ENCODE peak calls at places on chromosomes 12 and 14, in nine cellular contexts. O is psoas muscle, S is WTC11, F is A172, P is skeletal muscle cell, J is hypothalamus, A is HEK293T, V is AG08395, K is Calu3. N is an unnamed sample.

GRCh38 chr12:57905812-57906475 is 35.4 kb upstream of the ATP23 start:
- DNase-seq in O (no peak), S (no peak), F (no peak), P (no peak), J (no peak), A (no peak), V (no peak), K (no peak), N (no peak)

GRCh38 chr14:104746951-104747481 is 5.9 kb upstream of the SIVA1 start:
- DNase-seq in O (peak), S (no peak), F (no peak), P (no peak), J (no peak), A (no peak), V (no peak), K (no peak), N (no peak)

GRCh38 chr14:52068741-52069616 is at the start of gene NID2:
- DNase-seq in O (peak), S (peak), F (no peak), P (peak), J (no peak), A (peak), V (peak), K (peak), N (peak)

GRCh38 chr12:38983117-38983571 is 77.8 kb upstream of the CPNE8 start:
- DNase-seq in O (no peak), S (no peak), F (peak), P (no peak), J (no peak), A (no peak), V (no peak), K (no peak), N (no peak)

GRCh38 chr14:86570371-86570770 is 1040.4 kb downstream of the FLRT2 start:
- DNase-seq in O (no peak), S (no peak), F (no peak), P (no peak), J (no peak), A (no peak), V (no peak), K (no peak), N (no peak)

GRCh38 chr12:56454557-56454956 is at the start of gene MIP:
- DNase-seq in O (no peak), S (no peak), F (no peak), P (no peak), J (no peak), A (no peak), V (no peak), K (no peak), N (no peak)

GRCh38 chr12:122866379-122866778 is 29.5 kb downstream of the VPS37B start:
- DNase-seq in O (no peak), S (no peak), F (no peak), P (no peak), J (no peak), A (no peak), V (no peak), K (no peak), N (no peak)

GRCh38 chr12:132824053-132824452 is 4.6 kb downstream of the GOLGA3 start:
- DNase-seq in O (no peak), S (no peak), F (no peak), P (no peak), J (no peak), A (no peak), V (no peak), K (no peak), N (no peak)

GRCh38 chr14:20857630-20858261 is 33.4 kb upstream of the RNASE3 start:
- DNase-seq in O (peak), S (peak), F (peak), P (no peak), J (peak), A (peak), V (peak), K (peak), N (peak)

GRCh38 chr12:131087302-131087818 is 133.7 kb downstream of the ADGRD1 start:
- DNase-seq in O (no peak), S (peak), F (no peak), P (no peak), J (no peak), A (no peak), V (no peak), K (peak), N (no peak)

GRCh38 chr14:62645649-62646048 is 399.6 kb downstream of the KCNH5 start:
- DNase-seq in O (no peak), S (no peak), F (no peak), P (no peak), J (no peak), A (no peak), V (no peak), K (no peak), N (no peak)

GRCh38 chr14:89436274-89436656 is 19.2 kb upstream of the FOXN3 start:
- DNase-seq in O (no peak), S (no peak), F (no peak), P (no peak), J (no peak), A (no peak), V (no peak), K (no peak), N (no peak)

GRCh38 chr12:108301346-108301745 is 37.8 kb downstream of the CMKLR1 start:
- DNase-seq in O (no peak), S (no peak), F (no peak), P (no peak), J (no peak), A (no peak), V (no peak), K (no peak), N (no peak)

GRCh38 chr12:96514328-96514727 is 25.0 kb downstream of the CFAP54 start:
- DNase-seq in O (no peak), S (no peak), F (no peak), P (no peak), J (no peak), A (no peak), V (no peak), K (no peak), N (peak)

GRCh38 chr12:115873416-115874082 is 403.9 kb downstream of the MED13L start:
- DNase-seq in O (no peak), S (no peak), F (no peak), P (no peak), J (no peak), A (no peak), V (no peak), K (no peak), N (no peak)

GRCh38 chr14:103003351-103003615 is 54.1 kb downstream of the CDC42BPB start:
- DNase-seq in O (no peak), S (no peak), F (no peak), P (no peak), J (no peak), A (no peak), V (no peak), K (no peak), N (no peak)

GRCh38 chr12:130956009-130956408 is 2.3 kb downstream of the ADGRD1 start:
- DNase-seq in O (no peak), S (no peak), F (no peak), P (no peak), J (no peak), A (no peak), V (no peak), K (no peak), N (no peak)

GRCh38 chr12:30329281-30329680 is 366.4 kb downstream of the IPO8 start:
- DNase-seq in O (no peak), S (no peak), F (peak), P (no peak), J (no peak), A (no peak), V (no peak), K (no peak), N (no peak)

GRCh38 chr12:89513544-89513943 is 11.1 kb downstream of the GALNT4 start:
- DNase-seq in O (no peak), S (peak), F (no peak), P (no peak), J (no peak), A (no peak), V (no peak), K (no peak), N (no peak)

GRCh38 chr14:23327947-23328744 is 6.9 kb downstream of the PABPN1 start:
- DNase-seq in O (no peak), S (peak), F (peak), P (no peak), J (peak), A (peak), V (peak), K (peak), N (no peak)

GRCh38 chr12:57130941-57131340 is 2.7 kb downstream of the LRP1 start:
- DNase-seq in O (no peak), S (no peak), F (no peak), P (no peak), J (no peak), A (no peak), V (no peak), K (no peak), N (no peak)

GRCh38 chr12:103169-103981 is 36.8 kb downstream of the IQSEC3 start:
- DNase-seq in O (no peak), S (peak), F (no peak), P (no peak), J (no peak), A (peak), V (no peak), K (no peak), N (peak)

GRCh38 chr12:51592034-51592705 is 1.1 kb downstream of the SCN8A start:
- DNase-seq in O (no peak), S (peak), F (peak), P (peak), J (no peak), A (no peak), V (peak), K (no peak), N (peak)

N was measured in Caki2.